ENCODE peak calls at places on chromosome 11, in six cellular contexts. M is SK-N-SH, R is HCT116, K is GM12878, Z is K562, D is H1. A is an unnamed sample.

GRCh38 chr11:116994195-116994594 is 104.0 kb downstream of the SIK3 start:
- DNase-seq in M (no peak), R (no peak), K (no peak), Z (no peak), D (no peak), A (no peak)

GRCh38 chr11:95688501-95689222 is 100.9 kb downstream of the FAM76B start:
- DNase-seq in M (no peak), R (no peak), K (no peak), Z (no peak), D (no peak), A (no peak)

GRCh38 chr11:59556883-59557205 is 45.5 kb downstream of the OR4D9 start:
- DNase-seq in M (peak), R (no peak), K (no peak), Z (peak), D (no peak), A (peak)

GRCh38 chr11:61860054-61860903 is 31.1 kb downstream of the FADS3 start:
- DNase-seq in M (no peak), R (peak), K (no peak), Z (peak), D (no peak), A (peak)

GRCh38 chr11:59839615-59840014 is 5.7 kb downstream of the CBLIF start:
- DNase-seq in M (no peak), R (no peak), K (no peak), Z (no peak), D (no peak), A (no peak)

GRCh38 chr11:1126935-1127663 is 30.7 kb upstream of the MUC5AC start:
- DNase-seq in M (peak), R (no peak), K (no peak), Z (no peak), D (no peak), A (no peak)

GRCh38 chr11:132886335-132886734 is 646.0 kb downstream of the OPCML start:
- DNase-seq in M (no peak), R (no peak), K (no peak), Z (no peak), D (no peak), A (no peak)

GRCh38 chr11:103112364-103112763 is 3.1 kb downstream of the DYNC2H1 start:
- DNase-seq in M (no peak), R (no peak), K (no peak), Z (no peak), D (no peak), A (no peak)

GRCh38 chr11:75273989-75274391 is 33.4 kb downstream of the TPBGL start:
- DNase-seq in M (no peak), R (no peak), K (no peak), Z (no peak), D (no peak), A (no peak)

GRCh38 chr11:61362542-61362875 is 335 bp downstream of the TMEM138 start:
- DNase-seq in M (peak), R (no peak), K (no peak), Z (peak), D (no peak), A (no peak)

GRCh38 chr11:112122206-112122605 is 35.5 kb downstream of the SDHD start:
- DNase-seq in M (no peak), R (no peak), K (no peak), Z (no peak), D (no peak), A (no peak)

GRCh38 chr11:119764108-119764874 is 35.3 kb upstream of the NECTIN1 start:
- DNase-seq in M (no peak), R (no peak), K (no peak), Z (no peak), D (no peak), A (no peak)

GRCh38 chr11:132353255-132353654 is 982.8 kb downstream of the NTM start:
- DNase-seq in M (no peak), R (no peak), K (no peak), Z (no peak), D (no peak), A (no peak)

GRCh38 chr11:133897331-133897650 is 52.0 kb upstream of the SPATA19 start:
- DNase-seq in M (no peak), R (no peak), K (no peak), Z (no peak), D (peak), A (no peak)

GRCh38 chr11:65654375-65655349 is 8.1 kb downstream of the RELA start:
- DNase-seq in M (no peak), R (no peak), K (no peak), Z (no peak), D (no peak), A (no peak)

GRCh38 chr11:103709366-103709765 is 327.1 kb upstream of the DDI1 start:
- DNase-seq in M (no peak), R (no peak), K (no peak), Z (no peak), D (no peak), A (no peak)

GRCh38 chr11:131924446-131925240 is 554.2 kb downstream of the NTM start:
- DNase-seq in M (no peak), R (no peak), K (no peak), Z (no peak), D (no peak), A (no peak)

GRCh38 chr11:16933756-16934603 is 80.2 kb downstream of the PLEKHA7 start:
- DNase-seq in M (no peak), R (no peak), K (no peak), Z (peak), D (no peak), A (no peak)

GRCh38 chr11:117579148-117579547 is 217.9 kb downstream of the DSCAML1 start:
- DNase-seq in M (no peak), R (no peak), K (no peak), Z (no peak), D (no peak), A (no peak)

GRCh38 chr11:14275081-14275480 is 83.9 kb downstream of the RRAS2 start:
- DNase-seq in M (no peak), R (no peak), K (no peak), Z (no peak), D (no peak), A (no peak)

GRCh38 chr11:92765965-92766371 is 203.5 kb upstream of the MTNR1B start:
- DNase-seq in M (peak), R (no peak), K (no peak), Z (peak), D (peak), A (peak)

GRCh38 chr11:8831861-8832260 is 79.1 kb upstream of the AKIP1 start:
- DNase-seq in M (no peak), R (no peak), K (no peak), Z (no peak), D (no peak), A (peak)

GRCh38 chr11:74320538-74320937 is 9.1 kb upstream of the P4HA3 start:
- DNase-seq in M (no peak), R (no peak), K (no peak), Z (no peak), D (no peak), A (no peak)

GRCh38 chr11:65434667-65435179 is 12.1 kb downstream of the NEAT1 start:
- DNase-seq in M (no peak), R (no peak), K (no peak), Z (no peak), D (no peak), A (no peak)

GRCh38 chr11:296976-297665 is 2.2 kb downstream of the IFITM5 start:
- DNase-seq in M (no peak), R (no peak), K (no peak), Z (no peak), D (no peak), A (no peak)

GRCh38 chr11:59172345-59173079 is 580 bp downstream of the DTX4 start:
- DNase-seq in M (peak), R (no peak), K (peak), Z (no peak), D (peak), A (no peak)

GRCh38 chr11:12114487-12115033 is 4.2 kb downstream of the MICAL2 start:
- DNase-seq in M (no peak), R (no peak), K (no peak), Z (peak), D (no peak), A (no peak)

GRCh38 chr11:117686711-117687110 is 110.3 kb downstream of the DSCAML1 start:
- DNase-seq in M (no peak), R (no peak), K (no peak), Z (no peak), D (no peak), A (no peak)

GRCh38 chr11:11073996-11074395 is 216.1 kb upstream of the ZBED5 start:
- DNase-seq in M (no peak), R (no peak), K (no peak), Z (no peak), D (no peak), A (no peak)

GRCh38 chr11:102831128-102831708 is 12.2 kb downstream of the MMP3 start:
- DNase-seq in M (peak), R (no peak), K (no peak), Z (peak), D (peak), A (no peak)

GRCh38 chr11:102560555-102561011 is 30.0 kb upstream of the MMP7 start:
- DNase-seq in M (no peak), R (no peak), K (peak), Z (no peak), D (no peak), A (peak)

GRCh38 chr11:91433284-91434010 is 791.2 kb upstream of the FAT3 start:
- DNase-seq in M (no peak), R (no peak), K (no peak), Z (no peak), D (no peak), A (no peak)

GRCh38 chr11:19711911-19712280 is 741 bp upstream of the NAV2 start:
- DNase-seq in M (no peak), R (no peak), K (no peak), Z (no peak), D (no peak), A (no peak)

GRCh38 chr11:8360086-8360828 is 96.6 kb upstream of the LMO1 start:
- DNase-seq in M (peak), R (no peak), K (no peak), Z (no peak), D (no peak), A (no peak)

DNA sequence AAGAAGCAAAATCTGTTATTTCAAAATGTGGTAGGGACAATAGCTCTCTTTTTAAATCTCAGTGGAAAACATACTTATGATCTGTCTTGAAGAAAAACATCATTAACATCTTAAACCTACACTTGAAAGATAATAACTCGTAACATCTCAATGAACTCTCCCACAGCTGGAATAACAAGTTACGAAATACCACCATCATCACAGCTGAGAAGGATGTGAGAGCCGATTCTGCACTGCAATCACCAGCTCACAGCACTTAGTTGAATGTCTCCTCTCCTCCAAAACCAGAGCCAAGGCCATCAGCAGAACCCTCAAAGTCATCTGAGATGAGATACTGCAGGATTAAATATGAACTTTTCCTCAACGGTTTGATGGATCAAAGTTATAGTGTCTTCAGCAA is 124.3 kb downstream of the ARHGAP20 start:
- DNase-seq in M (no peak), R (no peak), K (no peak), Z (no peak), D (no peak), A (no peak)
- TF ChIP-seq JUND in M (no peak), R (no peak), K (no peak), Z (no peak), D (no peak), A (no peak)

GRCh38 chr11:36485296-36485870 is 24.7 kb downstream of the TRAF6 start:
- DNase-seq in M (no peak), R (no peak), K (no peak), Z (no peak), D (no peak), A (no peak)
- TF ChIP-seq JUND in M (no peak), R (no peak), K (no peak), Z (no peak), D (no peak), A (no peak)

GRCh38 chr11:2737876-2738275 is 38.1 kb upstream of the KCNQ1OT1 start:
- DNase-seq in M (no peak), R (no peak), K (no peak), Z (peak), D (no peak), A (no peak)
- TF ChIP-seq JUND in M (no peak), R (no peak), K (no peak), Z (no peak), D (no peak), A (no peak)

DNA sequence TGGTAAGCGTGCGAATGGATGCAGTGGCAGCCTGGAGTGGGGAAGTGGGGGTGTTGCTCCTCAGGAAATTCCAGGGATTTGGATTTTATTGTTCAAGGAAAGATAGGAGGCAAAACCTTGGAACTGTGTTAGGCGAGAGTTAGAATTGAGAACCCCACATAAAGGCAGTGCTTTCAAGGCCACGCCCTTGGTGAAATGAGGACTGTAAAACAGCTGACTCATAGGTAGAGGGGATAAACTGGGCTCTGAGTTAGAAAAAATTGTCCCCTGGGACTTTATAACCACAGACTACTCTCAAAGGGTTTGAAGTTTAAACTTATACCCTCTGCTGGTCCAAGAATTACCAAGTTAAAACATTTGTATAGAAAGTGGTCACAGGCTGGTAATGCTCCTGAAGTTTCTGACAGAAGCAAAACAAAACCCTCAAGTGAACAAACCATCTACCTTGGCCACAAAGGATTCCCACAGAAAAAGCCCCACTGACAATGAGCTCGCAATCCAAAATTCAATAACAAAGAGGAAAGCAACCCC is 250.3 kb upstream of the TBCEL start:
- DNase-seq in M (no peak), R (no peak), K (peak), Z (peak), D (no peak), A (no peak)
- TF ChIP-seq JUND in M (no peak), R (no peak), K (no peak), Z (no peak), D (no peak), A (no peak)

DNA sequence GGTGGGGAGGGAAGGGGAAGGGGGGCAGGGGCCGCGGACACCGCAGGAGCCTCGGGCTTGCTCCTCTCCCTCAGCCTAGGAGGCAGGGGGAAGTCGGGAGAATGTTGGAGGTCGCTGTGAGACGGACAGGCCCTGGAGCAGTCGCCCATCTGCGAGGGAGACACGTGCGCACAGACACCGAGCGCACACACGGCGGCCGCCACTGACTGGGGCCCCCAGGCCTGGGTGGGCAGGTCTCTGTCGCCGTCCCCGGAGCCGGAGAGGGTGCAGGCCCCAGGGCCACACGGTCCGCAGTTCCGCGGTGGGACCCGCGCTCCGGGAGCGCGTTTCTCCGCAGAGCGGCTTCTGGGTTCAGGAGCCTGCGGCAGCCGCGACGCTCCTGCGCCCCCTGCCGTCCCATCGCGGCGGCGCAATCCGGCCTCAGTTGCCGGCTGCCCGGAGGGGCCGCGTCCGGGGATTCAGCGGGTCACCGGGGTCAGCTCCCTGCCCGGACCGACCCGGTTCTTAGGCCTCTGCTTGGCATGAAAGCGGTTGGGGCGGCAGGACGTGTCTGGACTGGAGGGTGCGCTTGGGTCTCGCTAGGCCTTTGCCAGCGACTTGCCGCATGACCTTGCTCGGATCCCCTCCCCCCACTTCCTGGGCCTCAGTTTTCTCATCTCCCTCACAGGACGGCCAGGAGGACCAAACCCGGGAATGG is 31.3 kb downstream of the PDE2A start:
- DNase-seq in M (peak), R (peak), K (no peak), Z (peak), D (peak), A (peak)
- TF ChIP-seq JUND in M (no peak), R (no peak), K (no peak), Z (peak), D (no peak), A (no peak)

GRCh38 chr11:77253690-77254089 is 47.8 kb downstream of the GDPD4 start:
- DNase-seq in M (no peak), R (no peak), K (no peak), Z (no peak), D (no peak), A (no peak)

GRCh38 chr11:77262803-77263202 is 38.7 kb downstream of the GDPD4 start:
- DNase-seq in M (no peak), R (no peak), K (no peak), Z (no peak), D (no peak), A (no peak)

DNA sequence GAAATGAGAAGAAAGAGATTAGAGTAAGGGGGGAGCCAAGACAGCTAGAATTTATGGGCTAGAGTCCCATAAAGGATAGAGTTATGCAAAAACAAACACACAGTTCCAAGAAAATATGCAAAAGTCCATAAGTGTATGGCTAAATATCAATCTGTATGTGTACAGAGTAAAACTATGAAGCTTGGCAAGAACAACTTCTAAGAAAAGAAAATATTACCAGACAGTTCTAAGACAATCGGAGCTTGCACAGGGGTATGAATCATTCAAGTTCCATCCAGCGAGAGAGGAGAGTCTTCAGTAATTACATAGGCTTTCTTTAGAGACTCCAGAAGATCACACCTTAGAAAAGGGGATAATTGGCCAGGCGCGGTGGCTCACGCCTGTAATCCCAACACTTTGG is 41.8 kb downstream of the GDPD4 start:
- DNase-seq in M (no peak), R (no peak), K (no peak), Z (no peak), D (no peak), A (no peak)
- TF ChIP-seq JUND in M (no peak), R (no peak), K (no peak), Z (no peak), D (no peak), A (no peak)

DNA sequence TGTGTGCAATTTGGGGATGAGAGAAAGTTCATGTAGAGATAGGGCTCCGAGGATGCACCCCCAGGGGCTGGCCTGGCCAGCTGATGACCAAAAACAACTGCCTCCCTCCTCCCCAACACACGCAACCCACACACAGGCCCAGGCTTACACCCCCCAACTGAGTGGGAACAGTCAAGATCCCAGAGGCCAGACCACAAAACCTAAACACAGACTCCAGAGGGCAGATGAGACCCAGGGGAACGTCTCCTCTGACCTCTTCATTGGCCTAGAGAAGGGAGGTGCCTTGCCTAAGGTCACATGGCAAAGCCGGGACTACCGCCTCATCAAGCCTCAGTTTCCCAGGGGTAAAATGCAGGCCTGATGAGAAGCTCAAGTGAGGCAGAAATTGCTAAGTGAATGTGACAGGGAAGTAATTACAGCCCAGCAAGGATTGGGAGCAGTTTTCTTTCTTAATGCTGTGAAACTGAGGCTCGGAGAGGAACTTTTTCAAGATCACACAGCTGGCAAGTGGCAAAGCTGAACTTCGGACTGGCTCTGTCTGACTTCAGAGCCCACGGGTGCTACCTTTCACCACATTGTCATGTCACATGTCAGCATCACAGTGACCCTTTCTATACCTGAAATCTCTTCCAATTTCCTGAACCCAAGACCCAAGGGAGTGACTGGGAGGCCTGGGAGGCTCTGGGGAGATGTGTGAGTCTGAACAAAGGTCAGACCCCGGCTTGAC is 69.9 kb upstream of the WNT11 start:
- DNase-seq in M (no peak), R (no peak), K (no peak), Z (no peak), D (no peak), A (no peak)
- TF ChIP-seq JUND in M (no peak), R (no peak), K (no peak), Z (no peak), D (no peak), A (no peak)